ENCODE peak calls at places on chromosomes 6 and 20, in four cellular contexts. G, Y, H and O are unnamed samples. For H3K36me3, the result is how much of the 10 kb centered on the place peaks cover.

GRCh38 chr20:52682271-52682670 is 289.9 kb upstream of the TSHZ2 start:
- DNase-seq in H (no peak), G (no peak), Y (no peak), O (peak)

GRCh38 chr20:39853664-39854063 is 835.4 kb downstream of the MAFB start:
- DNase-seq in G (no peak), H (no peak), Y (no peak), O (no peak)

GRCh38 chr6:79634491-79634890 is 3.4 kb downstream of the SH3BGRL2 start:
- DNase-seq in H (no peak), G (no peak), Y (no peak), O (no peak)

GRCh38 chr6:47004458-47004857 is 37.7 kb downstream of the ADGRF1 start:
- DNase-seq in G (no peak), H (no peak), Y (no peak), O (no peak)

GRCh38 chr6:162442675-162443074 is 284.9 kb downstream of the PRKN start:
- DNase-seq in Y (no peak), G (no peak), H (no peak), O (no peak)

GRCh38 chr6:159252955-159253508 is 83.8 kb downstream of the FNDC1 start:
- DNase-seq in G (no peak), H (no peak), Y (peak), O (no peak)

GRCh38 chr6:1774541-1774940 is 164.8 kb downstream of the FOXC1 start:
- DNase-seq in G (no peak), Y (no peak), H (no peak), O (no peak)

GRCh38 chr20:11581271-11581670 is 336.4 kb upstream of the BTBD3 start:
- DNase-seq in H (no peak), Y (no peak), G (no peak), O (no peak)

GRCh38 chr20:45229264-45230056 is 8.3 kb downstream of the SEMG2 start:
- DNase-seq in H (no peak), G (peak), Y (no peak), O (peak)

GRCh38 chr6:169854083-169854725 is 102.8 kb downstream of the ERMARD start:
- DNase-seq in Y (no peak), G (no peak), H (peak), O (no peak)

GRCh38 chr6:169494038-169494437 is 207.8 kb downstream of the WDR27 start:
- DNase-seq in G (no peak), H (no peak), Y (no peak), O (no peak)

GRCh38 chr6:66662721-66663120 is 955.7 kb upstream of the EYS start:
- DNase-seq in G (no peak), Y (no peak), H (no peak), O (no peak)

GRCh38 chr6:160379464-160379863 is 31.3 kb downstream of the SLC22A3 start:
- DNase-seq in G (no peak), Y (no peak), H (no peak), O (no peak)

GRCh38 chr6:156976144-156977088 is 199.2 kb downstream of the ARID1B start:
- DNase-seq in H (no peak), G (no peak), Y (no peak), O (no peak)

GRCh38 chr6:156977527-156978291 is 200.5 kb downstream of the ARID1B start:
- DNase-seq in Y (peak), H (no peak), G (peak), O (no peak)

GRCh38 chr6:82766476-82766875 is 299.2 kb downstream of the UBE3D start:
- DNase-seq in G (no peak), Y (no peak), H (no peak), O (no peak)

GRCh38 chr6:21665436-21666199 is 72.1 kb downstream of the SOX4 start:
- DNase-seq in H (no peak), Y (no peak), G (no peak), O (peak)

GRCh38 chr6:16316741-16317251 is 78.4 kb downstream of the GMPR start:
- DNase-seq in Y (no peak), G (no peak), H (no peak), O (no peak)

GRCh38 chr20:31712564-31713311 is 9.9 kb downstream of the BCL2L1 start:
- DNase-seq in Y (peak), G (peak), H (peak), O (no peak)

GRCh38 chr6:124056884-124057283 is 253.2 kb downstream of the NKAIN2 start:
- DNase-seq in Y (no peak), G (no peak), H (no peak), O (no peak)

GRCh38 chr6:47698342-47698787 is at the start of gene ADGRF4:
- DNase-seq in G (no peak), H (no peak), Y (peak), O (no peak)

GRCh38 chr6:51570168-51570921 is 517.1 kb downstream of the PKHD1 start:
- DNase-seq in G (no peak), Y (no peak), H (no peak), O (no peak)

GRCh38 chr6:90297124-90297865 is 652 bp upstream of the BACH2 start:
- DNase-seq in H (no peak), G (peak), Y (no peak), O (no peak)

GRCh38 chr20:53691060-53691810 is 97.6 kb upstream of the ZNF217 start:
- DNase-seq in G (no peak), Y (no peak), H (no peak), O (no peak)

GRCh38 chr6:111824608-111825337 is 48.5 kb downstream of the FYN start:
- DNase-seq in H (no peak), Y (no peak), G (no peak), O (no peak)

GRCh38 chr6:46504242-46504641 is 13.0 kb upstream of the RCAN2 start:
- DNase-seq in G (no peak), H (no peak), Y (no peak), O (no peak)

GRCh38 chr20:33554914-33555420 is 65.1 kb downstream of the CBFA2T2 start:
- DNase-seq in Y (peak), G (peak), H (no peak), O (no peak)

GRCh38 chr6:38176797-38177751 is 357.5 kb downstream of the ZFAND3 start:
- DNase-seq in G (no peak), Y (no peak), H (no peak), O (no peak)

GRCh38 chr20:1920252-1920651 is 25.0 kb downstream of the SIRPA start:
- DNase-seq in Y (no peak), G (no peak), H (no peak), O (no peak)

GRCh38 chr6:170185175-170185970 is 105.5 kb downstream of the DLL1 start:
- DNase-seq in Y (peak), G (no peak), H (no peak), O (no peak)

GRCh38 chr6:97697450-97697849 is 414.4 kb upstream of the MMS22L start:
- DNase-seq in G (no peak), H (no peak), Y (no peak), O (no peak)

GRCh38 chr6:11473008-11473740 is 64.4 kb upstream of the TMEM170B start:
- DNase-seq in Y (no peak), H (no peak), G (no peak), O (no peak)

GRCh38 chr6:4554645-4555044 is 221.6 kb upstream of the CDYL start:
- DNase-seq in G (no peak), Y (no peak), H (no peak), O (no peak)

GRCh38 chr20:2305946-2306345 is 10.1 kb downstream of the TGM3 start:
- DNase-seq in H (no peak), Y (no peak), G (no peak), O (no peak)

GRCh38 chr20:43832961-43833360 is 81.7 kb upstream of the TOX2 start:
- DNase-seq in G (no peak), Y (no peak), H (peak), O (no peak)

GRCh38 chr6:166495487-166496314 is 90.8 kb downstream of the RAMACL start:
- DNase-seq in G (no peak), Y (no peak), H (no peak), O (no peak)
- H3K36me3 ChIP-seq in G (under half), Y (under half), H (under half), O (under half)

DNA sequence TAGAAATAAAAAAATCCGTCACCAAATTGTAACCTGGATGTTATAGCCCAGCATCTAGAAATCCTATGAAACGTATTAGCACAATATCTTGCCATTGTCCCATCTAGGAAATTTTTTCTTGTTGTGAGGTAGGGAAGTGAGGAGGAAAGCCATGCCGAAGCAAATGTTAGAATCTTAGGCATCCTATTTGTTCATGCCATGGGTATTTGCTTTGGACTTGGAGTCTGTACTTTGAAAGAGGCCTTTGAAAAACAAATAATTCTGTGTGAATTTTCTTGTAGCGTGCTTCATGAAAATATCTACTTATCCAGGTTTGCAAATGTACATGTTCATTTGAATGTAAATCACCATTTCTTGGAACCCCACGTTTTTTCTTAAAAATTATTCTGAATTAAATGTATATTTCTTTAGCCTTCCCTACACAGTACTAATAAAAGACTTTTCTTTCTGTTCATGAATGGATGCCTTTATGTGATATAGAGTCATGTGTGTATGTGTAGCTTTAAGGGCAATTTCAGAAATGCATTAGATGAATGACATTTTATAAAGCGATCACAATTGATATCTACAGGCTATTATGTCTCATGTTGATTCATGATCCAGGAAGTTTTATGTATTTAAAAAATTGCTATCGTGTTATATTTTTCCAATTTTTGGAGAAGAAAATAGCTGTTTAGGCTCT is 81.2 kb downstream of the RNF144B start:
- DNase-seq in H (no peak), G (no peak), Y (no peak), O (no peak)
- H3K36me3 ChIP-seq in H (under half), G (under half), Y (under half), O (under half)

GRCh38 chr20:62392621-62393164 is 5.8 kb downstream of the RPS21 start:
- DNase-seq in G (no peak), Y (no peak), H (no peak), O (no peak)

GRCh38 chr20:62391165-62392076 is 4.5 kb downstream of the RPS21 start:
- DNase-seq in G (no peak), H (no peak), Y (no peak), O (no peak)

GRCh38 chr20:62393266-62393665 is 6.4 kb downstream of the RPS21 start:
- DNase-seq in Y (no peak), G (no peak), H (no peak), O (no peak)

GRCh38 chr20:62390306-62391164 is 3.6 kb downstream of the RPS21 start:
- DNase-seq in Y (no peak), G (no peak), H (no peak), O (no peak)

GRCh38 chr20:62392077-62392418 is 5.1 kb downstream of the RPS21 start:
- DNase-seq in Y (no peak), G (no peak), H (no peak), O (no peak)
- H3K36me3 ChIP-seq in Y (under half), G (under half), H (half or more), O (half or more)

DNA sequence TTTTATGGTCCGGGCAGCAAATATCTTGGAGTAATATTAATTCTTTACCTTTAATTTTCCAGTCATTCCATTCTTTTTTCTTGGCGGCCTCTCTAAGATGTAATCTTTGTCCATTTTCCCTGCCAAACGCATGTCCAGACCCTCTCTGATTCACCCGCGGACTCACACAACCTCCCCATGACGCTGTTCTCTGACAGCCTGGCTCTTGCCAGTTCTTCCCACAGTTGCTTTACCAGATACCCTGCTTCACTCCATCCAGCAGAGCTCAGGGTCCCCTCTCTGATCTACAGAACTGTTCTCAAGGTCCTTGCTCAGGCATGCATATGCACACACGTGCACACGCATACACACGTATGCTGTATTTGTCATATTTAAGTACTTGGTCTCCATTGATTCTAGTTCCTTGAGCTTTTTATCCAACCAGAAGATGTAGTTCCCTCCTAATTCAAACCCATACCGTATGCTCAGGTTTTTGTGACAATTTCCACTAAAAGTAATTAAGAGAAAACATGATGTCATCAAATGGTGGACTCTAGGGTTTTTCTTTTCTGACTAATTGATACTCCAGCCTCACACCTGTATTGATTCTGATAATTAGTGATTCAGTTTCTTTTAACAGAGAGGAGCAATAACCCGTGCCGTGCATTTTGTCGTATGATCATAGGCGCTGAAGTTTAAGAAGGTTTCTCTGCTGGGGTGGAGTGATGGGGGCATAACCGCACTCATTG is 10.0 kb downstream of the BPHL start:
- DNase-seq in H (no peak), G (no peak), Y (no peak), O (no peak)
- H3K36me3 ChIP-seq in H (under half), G (under half), Y (under half), O (under half)